ENCODE peak calls at places on chromosome 17, in five cellular contexts. One of them, this sample, is unnamed.

GRCh38 chr17:77247048-77247541 is 106.3 kb downstream of the SEC14L1 start:
- DNase-seq in ovary: peak
- DNase-seq in left lobe of liver: peak
- DNase-seq in adipocyte: peak
- DNase-seq in NCI-H510A treated with DMSO at 0.1 percent for 48 hours: peak
- DNase-seq in this sample: peak

GRCh38 chr17:42276359-42276608 is at the start of gene STAT5B:
- DNase-seq in adipocyte: peak
- DNase-seq in NCI-H510A treated with DMSO at 0.1 percent for 48 hours: peak
- DNase-seq in ovary: peak
- DNase-seq in left lobe of liver: peak
- DNase-seq in this sample: peak

GRCh38 chr17:69725125-69725524 is 310.6 kb downstream of the MAP2K6 start:
- DNase-seq in adipocyte: no peak
- DNase-seq in NCI-H510A treated with DMSO at 0.1 percent for 48 hours: no peak
- DNase-seq in left lobe of liver: no peak
- DNase-seq in ovary: no peak
- DNase-seq in this sample: no peak

GRCh38 chr17:58630883-58631522 is 60.8 kb downstream of the TEX14 start:
- DNase-seq in ovary: peak
- DNase-seq in left lobe of liver: peak
- DNase-seq in adipocyte: no peak
- DNase-seq in NCI-H510A treated with DMSO at 0.1 percent for 48 hours: peak
- DNase-seq in this sample: no peak

GRCh38 chr17:28738680-28739384 is 5.0 kb upstream of the TRAF4 start:
- DNase-seq in left lobe of liver: no peak
- DNase-seq in NCI-H510A treated with DMSO at 0.1 percent for 48 hours: no peak
- DNase-seq in adipocyte: no peak
- DNase-seq in ovary: no peak
- DNase-seq in this sample: no peak

GRCh38 chr17:58005031-58005727 is 1.9 kb downstream of the SRSF1 start:
- DNase-seq in adipocyte: no peak
- DNase-seq in ovary: no peak
- DNase-seq in left lobe of liver: no peak
- DNase-seq in NCI-H510A treated with DMSO at 0.1 percent for 48 hours: no peak
- DNase-seq in this sample: no peak

GRCh38 chr17:50842506-50843149 is 7.2 kb downstream of the WFIKKN2 start:
- DNase-seq in NCI-H510A treated with DMSO at 0.1 percent for 48 hours: no peak
- DNase-seq in adipocyte: no peak
- DNase-seq in left lobe of liver: peak
- DNase-seq in ovary: no peak
- DNase-seq in this sample: no peak

GRCh38 chr17:74870512-74870911 is 2.3 kb downstream of the FDXR start:
- DNase-seq in NCI-H510A treated with DMSO at 0.1 percent for 48 hours: no peak
- DNase-seq in left lobe of liver: no peak
- DNase-seq in ovary: peak
- DNase-seq in adipocyte: peak
- DNase-seq in this sample: no peak

GRCh38 chr17:59963738-59964454 is 644 bp downstream of the RNFT1 start:
- DNase-seq in adipocyte: peak
- DNase-seq in left lobe of liver: peak
- DNase-seq in ovary: peak
- DNase-seq in NCI-H510A treated with DMSO at 0.1 percent for 48 hours: peak
- DNase-seq in this sample: peak

GRCh38 chr17:17496189-17497064 is at the start of gene RASD1:
- DNase-seq in ovary: peak
- DNase-seq in left lobe of liver: peak
- DNase-seq in NCI-H510A treated with DMSO at 0.1 percent for 48 hours: peak
- DNase-seq in adipocyte: peak
- DNase-seq in this sample: peak

GRCh38 chr17:79994602-79995001 is 41.1 kb downstream of the TBC1D16 start:
- DNase-seq in left lobe of liver: no peak
- DNase-seq in adipocyte: no peak
- DNase-seq in ovary: no peak
- DNase-seq in NCI-H510A treated with DMSO at 0.1 percent for 48 hours: no peak
- DNase-seq in this sample: no peak

GRCh38 chr17:55527520-55528118 is 16.4 kb upstream of the SMIM36 start:
- DNase-seq in ovary: peak
- DNase-seq in left lobe of liver: no peak
- DNase-seq in NCI-H510A treated with DMSO at 0.1 percent for 48 hours: peak
- DNase-seq in adipocyte: peak
- DNase-seq in this sample: peak

GRCh38 chr17:58315750-58316149 is 12.8 kb downstream of the TSPOAP1 start:
- DNase-seq in left lobe of liver: peak
- DNase-seq in ovary: no peak
- DNase-seq in adipocyte: no peak
- DNase-seq in NCI-H510A treated with DMSO at 0.1 percent for 48 hours: no peak
- DNase-seq in this sample: no peak

GRCh38 chr17:48392836-48393235 is 37.2 kb downstream of the SKAP1 start:
- DNase-seq in NCI-H510A treated with DMSO at 0.1 percent for 48 hours: no peak
- DNase-seq in ovary: no peak
- DNase-seq in left lobe of liver: no peak
- DNase-seq in adipocyte: no peak
- DNase-seq in this sample: no peak

GRCh38 chr17:5694507-5694906 is 110.2 kb upstream of the NLRP1 start:
- DNase-seq in adipocyte: no peak
- DNase-seq in left lobe of liver: no peak
- DNase-seq in NCI-H510A treated with DMSO at 0.1 percent for 48 hours: no peak
- DNase-seq in ovary: no peak
- DNase-seq in this sample: peak

GRCh38 chr17:47253541-47254402 is at the start of gene ITGB3:
- DNase-seq in ovary: peak
- DNase-seq in adipocyte: peak
- DNase-seq in left lobe of liver: peak
- DNase-seq in NCI-H510A treated with DMSO at 0.1 percent for 48 hours: peak
- DNase-seq in this sample: peak

GRCh38 chr17:1509255-1509943 is 7.0 kb downstream of the INPP5K start:
- DNase-seq in left lobe of liver: no peak
- DNase-seq in NCI-H510A treated with DMSO at 0.1 percent for 48 hours: no peak
- DNase-seq in adipocyte: no peak
- DNase-seq in ovary: no peak
- DNase-seq in this sample: no peak

This sample was measured in DMS79 treated with DMSO at 0.1 percent for 48 hours.